ENCODE peak calls at places on chromosome 5, in nine cellular contexts. One of them, this sample, is unnamed.

GRCh38 chr5:152218694-152219093 is 186.4 kb downstream of the NMUR2 start:
- DNase-seq in activated CD4-positive, alpha-beta T cell treated with anti-CD3 and anti-CD28 coated beads, Interleukin-2, amount 10 ng/mL, durations not matched to agents 7 days and 5 days: no peak
- DNase-seq in IMR-90: no peak
- DNase-seq in HuH-7: no peak
- DNase-seq in stromal cell of bone marrow: no peak
- DNase-seq in nucleus accumbens: no peak
- DNase-seq in progenitor cell of endocrine pancreas: no peak
- DNase-seq in T-cell: no peak
- DNase-seq in RPMI7951: no peak
- DNase-seq in this sample: no peak

GRCh38 chr5:50704730-50705129 is 38.3 kb downstream of the PARP8 start:
- DNase-seq in activated CD4-positive, alpha-beta T cell treated with anti-CD3 and anti-CD28 coated beads, Interleukin-2, amount 10 ng/mL, durations not matched to agents 7 days and 5 days: no peak
- DNase-seq in IMR-90: no peak
- DNase-seq in HuH-7: no peak
- DNase-seq in stromal cell of bone marrow: no peak
- DNase-seq in nucleus accumbens: no peak
- DNase-seq in progenitor cell of endocrine pancreas: no peak
- DNase-seq in T-cell: no peak
- DNase-seq in RPMI7951: no peak
- DNase-seq in this sample: no peak

GRCh38 chr5:6446626-6447309 is 1.9 kb upstream of the UBE2QL1 start:
- DNase-seq in activated CD4-positive, alpha-beta T cell treated with anti-CD3 and anti-CD28 coated beads, Interleukin-2, amount 10 ng/mL, durations not matched to agents 7 days and 5 days: no peak
- DNase-seq in IMR-90: no peak
- DNase-seq in HuH-7: no peak
- DNase-seq in stromal cell of bone marrow: no peak
- DNase-seq in nucleus accumbens: no peak
- DNase-seq in progenitor cell of endocrine pancreas: no peak
- DNase-seq in T-cell: no peak
- DNase-seq in RPMI7951: no peak
- DNase-seq in this sample: no peak

GRCh38 chr5:127410906-127411780 is 106.3 kb upstream of the PRRC1 start:
- DNase-seq in activated CD4-positive, alpha-beta T cell treated with anti-CD3 and anti-CD28 coated beads, Interleukin-2, amount 10 ng/mL, durations not matched to agents 7 days and 5 days: no peak
- DNase-seq in IMR-90: no peak
- DNase-seq in HuH-7: no peak
- DNase-seq in stromal cell of bone marrow: no peak
- DNase-seq in nucleus accumbens: no peak
- DNase-seq in progenitor cell of endocrine pancreas: no peak
- DNase-seq in T-cell: no peak
- DNase-seq in RPMI7951: no peak
- DNase-seq in this sample: no peak

GRCh38 chr5:4533457-4534105 is 606.5 kb upstream of the ADAMTS16 start:
- DNase-seq in activated CD4-positive, alpha-beta T cell treated with anti-CD3 and anti-CD28 coated beads, Interleukin-2, amount 10 ng/mL, durations not matched to agents 7 days and 5 days: no peak
- DNase-seq in IMR-90: no peak
- DNase-seq in HuH-7: no peak
- DNase-seq in stromal cell of bone marrow: no peak
- DNase-seq in nucleus accumbens: no peak
- DNase-seq in progenitor cell of endocrine pancreas: no peak
- DNase-seq in T-cell: no peak
- DNase-seq in RPMI7951: peak; percentile 50
- DNase-seq in this sample: no peak

GRCh38 chr5:159451197-159452052 is 121.1 kb upstream of the IL12B start:
- DNase-seq in activated CD4-positive, alpha-beta T cell treated with anti-CD3 and anti-CD28 coated beads, Interleukin-2, amount 10 ng/mL, durations not matched to agents 7 days and 5 days: no peak
- DNase-seq in IMR-90: peak; percentile 98
- DNase-seq in HuH-7: no peak
- DNase-seq in stromal cell of bone marrow: peak; percentile 96
- DNase-seq in nucleus accumbens: no peak
- DNase-seq in progenitor cell of endocrine pancreas: no peak
- DNase-seq in T-cell: no peak
- DNase-seq in RPMI7951: peak; percentile 88
- DNase-seq in this sample: no peak

GRCh38 chr5:39255406-39255805 is 36.0 kb upstream of the FYB1 start:
- DNase-seq in activated CD4-positive, alpha-beta T cell treated with anti-CD3 and anti-CD28 coated beads, Interleukin-2, amount 10 ng/mL, durations not matched to agents 7 days and 5 days: no peak
- DNase-seq in IMR-90: no peak
- DNase-seq in HuH-7: no peak
- DNase-seq in stromal cell of bone marrow: no peak
- DNase-seq in nucleus accumbens: no peak
- DNase-seq in progenitor cell of endocrine pancreas: no peak
- DNase-seq in T-cell: no peak
- DNase-seq in RPMI7951: no peak
- DNase-seq in this sample: no peak

GRCh38 chr5:82561786-82562185 is 283.6 kb upstream of the RPS23 start:
- DNase-seq in activated CD4-positive, alpha-beta T cell treated with anti-CD3 and anti-CD28 coated beads, Interleukin-2, amount 10 ng/mL, durations not matched to agents 7 days and 5 days: no peak
- DNase-seq in IMR-90: no peak
- DNase-seq in HuH-7: no peak
- DNase-seq in stromal cell of bone marrow: no peak
- DNase-seq in nucleus accumbens: no peak
- DNase-seq in progenitor cell of endocrine pancreas: no peak
- DNase-seq in T-cell: no peak
- DNase-seq in RPMI7951: no peak
- DNase-seq in this sample: no peak

GRCh38 chr5:107831612-107832395 is 161.1 kb upstream of the EFNA5 start:
- DNase-seq in activated CD4-positive, alpha-beta T cell treated with anti-CD3 and anti-CD28 coated beads, Interleukin-2, amount 10 ng/mL, durations not matched to agents 7 days and 5 days: no peak
- DNase-seq in IMR-90: peak; percentile 85
- DNase-seq in HuH-7: peak; percentile 6
- DNase-seq in stromal cell of bone marrow: peak; percentile 63
- DNase-seq in nucleus accumbens: no peak
- DNase-seq in progenitor cell of endocrine pancreas: no peak
- DNase-seq in T-cell: no peak
- DNase-seq in RPMI7951: peak; percentile 7
- DNase-seq in this sample: peak; percentile 75

GRCh38 chr5:132586063-132586462 is 29.3 kb downstream of the RAD50 start:
- DNase-seq in activated CD4-positive, alpha-beta T cell treated with anti-CD3 and anti-CD28 coated beads, Interleukin-2, amount 10 ng/mL, durations not matched to agents 7 days and 5 days: no peak
- DNase-seq in IMR-90: no peak
- DNase-seq in HuH-7: no peak
- DNase-seq in stromal cell of bone marrow: no peak
- DNase-seq in nucleus accumbens: no peak
- DNase-seq in progenitor cell of endocrine pancreas: no peak
- DNase-seq in T-cell: no peak
- DNase-seq in RPMI7951: no peak
- DNase-seq in this sample: no peak

GRCh38 chr5:88268414-88269184 is at the start of gene TMEM161B:
- DNase-seq in activated CD4-positive, alpha-beta T cell treated with anti-CD3 and anti-CD28 coated beads, Interleukin-2, amount 10 ng/mL, durations not matched to agents 7 days and 5 days: peak; percentile 96
- DNase-seq in IMR-90: peak; percentile 85
- DNase-seq in HuH-7: peak; percentile 74
- DNase-seq in stromal cell of bone marrow: peak; percentile 58
- DNase-seq in nucleus accumbens: peak; percentile 89
- DNase-seq in progenitor cell of endocrine pancreas: peak; percentile 79
- DNase-seq in T-cell: peak; percentile 97
- DNase-seq in RPMI7951: peak; percentile 84
- DNase-seq in this sample: peak; percentile 100

GRCh38 chr5:68344447-68345111 is 129.0 kb downstream of the PIK3R1 start:
- DNase-seq in activated CD4-positive, alpha-beta T cell treated with anti-CD3 and anti-CD28 coated beads, Interleukin-2, amount 10 ng/mL, durations not matched to agents 7 days and 5 days: no peak
- DNase-seq in IMR-90: peak; percentile 50
- DNase-seq in HuH-7: no peak
- DNase-seq in stromal cell of bone marrow: no peak
- DNase-seq in nucleus accumbens: peak; percentile 22
- DNase-seq in progenitor cell of endocrine pancreas: no peak
- DNase-seq in T-cell: no peak
- DNase-seq in RPMI7951: peak; percentile 92
- DNase-seq in this sample: peak; percentile 28

GRCh38 chr5:36040651-36041536 is 25.8 kb downstream of the UGT3A2 start:
- DNase-seq in activated CD4-positive, alpha-beta T cell treated with anti-CD3 and anti-CD28 coated beads, Interleukin-2, amount 10 ng/mL, durations not matched to agents 7 days and 5 days: no peak
- DNase-seq in IMR-90: no peak
- DNase-seq in HuH-7: no peak
- DNase-seq in stromal cell of bone marrow: no peak
- DNase-seq in nucleus accumbens: no peak
- DNase-seq in progenitor cell of endocrine pancreas: no peak
- DNase-seq in T-cell: no peak
- DNase-seq in RPMI7951: no peak
- DNase-seq in this sample: peak; percentile 35

This sample was measured in NCI-H69.